ENCODE peak calls at places on chromosomes 3 and 15, in four cellular contexts. Z, X, Q and Y are unnamed samples.

GRCh38 chr15:80787238-80787805 is 8.2 kb downstream of the CEMIP start:
- DNase-seq in Q (no peak), X (no peak), Z (no peak), Y (no peak)

GRCh38 chr15:66405605-66406004 is 18.9 kb downstream of the MAP2K1 start:
- DNase-seq in Z (no peak), Q (no peak), X (no peak), Y (no peak)

GRCh38 chr3:50352762-50353161 is 2.1 kb downstream of the CYB561D2 start:
- DNase-seq in Q (no peak), Z (no peak), X (no peak), Y (no peak)

GRCh38 chr3:114509756-114510155 is 215.9 kb downstream of the TIGIT start:
- DNase-seq in Z (no peak), X (no peak), Q (no peak), Y (no peak)

GRCh38 chr3:84724877-84725276 is 233.9 kb upstream of the CADM2 start:
- DNase-seq in Q (no peak), X (no peak), Z (no peak), Y (no peak)

GRCh38 chr3:159620281-159620680 is 368.4 kb upstream of the IL12A start:
- DNase-seq in Q (no peak), X (no peak), Z (no peak), Y (no peak)

GRCh38 chr3:170689218-170689874 is 103.5 kb upstream of the SLC7A14 start:
- DNase-seq in Q (no peak), Z (no peak), X (peak; percentile 65), Y (peak; percentile 16)

GRCh38 chr3:53750253-53751210 is 95.7 kb downstream of the CHDH start:
- DNase-seq in Q (no peak), X (no peak), Z (no peak), Y (no peak)

GRCh38 chr3:73784647-73785420 is 160.1 kb upstream of the PDZRN3 start:
- DNase-seq in X (no peak), Z (no peak), Q (no peak), Y (no peak)

GRCh38 chr15:41575282-41575681 is 16.3 kb downstream of the TYRO3 start:
- DNase-seq in X (no peak), Z (no peak), Q (no peak), Y (no peak)

GRCh38 chr15:66564136-66565041 is 1.4 kb downstream of the LCTL start:
- DNase-seq in Q (no peak), Z (no peak), X (no peak), Y (no peak)

GRCh38 chr3:166471074-166471753 is 634.0 kb upstream of the BCHE start:
- DNase-seq in Z (no peak), Q (no peak), X (no peak), Y (no peak)

GRCh38 chr15:80778964-80779657 is at the start of gene CEMIP:
- DNase-seq in Z (peak; percentile 71), Q (peak; percentile 74), X (peak; percentile 50), Y (peak; percentile 33)

GRCh38 chr3:64209866-64210609 is 15.2 kb downstream of the PRICKLE2 start:
- DNase-seq in X (no peak), Q (no peak), Z (no peak), Y (no peak)

GRCh38 chr3:183253364-183253960 is 409 bp downstream of the B3GNT5 start:
- DNase-seq in Q (peak; percentile 48), Z (no peak), X (no peak), Y (no peak)

GRCh38 chr3:183252108-183252782 is 808 bp upstream of the B3GNT5 start:
- DNase-seq in Z (no peak), Q (no peak), X (no peak), Y (no peak)

GRCh38 chr3:183254816-183255730 is 2.0 kb downstream of the B3GNT5 start:
- DNase-seq in Q (peak; percentile 48), X (no peak), Z (no peak), Y (no peak)

GRCh38 chr3:183252973-183253363 is at the start of gene B3GNT5:
- DNase-seq in X (no peak), Z (no peak), Q (peak; percentile 74), Y (peak; percentile 60)

GRCh38 chr3:183253961-183254815 is 1.1 kb downstream of the B3GNT5 start:
- DNase-seq in X (no peak), Q (peak; percentile 73), Z (no peak), Y (no peak)
- TF ChIP-seq FOSL1 in X (no peak), Q (no peak), Z (no peak), Y (no peak)

GRCh38 chr3:19190602-19191001 is 42.3 kb downstream of the KCNH8 start:
- DNase-seq in X (no peak), Z (no peak), Q (no peak), Y (no peak)
- TF ChIP-seq ZNF274 in X (no peak), Z (no peak), Q (no peak), Y (no peak)

DNA sequence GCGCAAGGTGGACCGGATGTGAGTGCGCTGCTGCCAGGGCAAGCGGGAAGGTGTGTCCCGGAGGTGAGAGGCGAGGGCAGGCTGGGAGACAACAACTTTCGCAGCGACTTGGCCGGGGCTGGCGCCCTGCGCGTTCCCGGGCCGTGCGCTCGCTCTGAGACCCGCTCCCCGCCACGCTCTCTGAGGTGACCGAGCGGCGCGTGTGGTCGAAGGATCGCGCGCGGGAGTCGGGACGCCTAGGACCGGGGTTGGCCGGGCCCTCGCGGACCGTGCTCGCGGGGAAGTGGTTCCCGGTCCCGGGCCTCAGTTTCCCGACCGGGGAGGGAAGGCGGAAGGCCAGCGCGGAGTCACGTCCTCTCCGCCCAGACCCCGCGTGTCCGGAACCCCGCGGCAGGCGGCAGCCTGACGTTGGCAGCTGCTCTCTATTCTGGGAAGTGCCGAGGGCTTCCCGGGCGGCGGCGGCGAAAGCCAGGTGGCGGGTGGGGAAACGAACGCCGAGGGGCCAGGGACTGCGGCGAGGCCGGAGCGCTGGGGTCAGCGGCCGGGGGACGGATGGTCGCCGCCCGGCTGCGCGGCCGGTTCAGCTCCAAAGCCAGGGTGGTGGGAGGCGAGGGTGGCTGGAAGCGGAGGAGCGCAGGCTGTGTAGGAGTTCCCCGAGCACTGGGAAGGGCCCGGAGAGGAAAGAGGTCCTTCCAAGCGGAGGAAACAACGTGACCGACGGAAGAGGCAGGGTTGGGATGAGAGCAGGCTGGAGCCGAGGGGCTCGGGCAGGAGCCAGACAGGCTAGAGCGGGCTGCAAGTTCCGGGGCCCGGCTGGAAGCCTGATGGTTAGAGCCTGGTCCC is 1.0 kb upstream of the IGF2BP2 start:
- DNase-seq in Q (no peak), Z (no peak), X (no peak), Y (no peak)
- TF ChIP-seq SRF in Q (no peak), Z (no peak), X (no peak), Y (no peak)

GRCh38 chr3:48226959-48227358 is 3.7 kb downstream of the CAMP start:
- DNase-seq in Z (no peak), X (no peak), Q (no peak), Y (no peak)

GRCh38 chr3:48233542-48233941 is 7.4 kb upstream of the ZNF589 start:
- DNase-seq in Z (no peak), Q (no peak), X (no peak), Y (no peak)

GRCh38 chr3:48232734-48233133 is 8.2 kb upstream of the ZNF589 start:
- DNase-seq in X (peak; percentile 33), Q (peak; percentile 61), Z (peak; percentile 76), Y (peak; percentile 74)

GRCh38 chr3:48236531-48236930 is 4.4 kb upstream of the ZNF589 start:
- DNase-seq in Q (no peak), X (no peak), Z (peak; percentile 54), Y (no peak)

DNA sequence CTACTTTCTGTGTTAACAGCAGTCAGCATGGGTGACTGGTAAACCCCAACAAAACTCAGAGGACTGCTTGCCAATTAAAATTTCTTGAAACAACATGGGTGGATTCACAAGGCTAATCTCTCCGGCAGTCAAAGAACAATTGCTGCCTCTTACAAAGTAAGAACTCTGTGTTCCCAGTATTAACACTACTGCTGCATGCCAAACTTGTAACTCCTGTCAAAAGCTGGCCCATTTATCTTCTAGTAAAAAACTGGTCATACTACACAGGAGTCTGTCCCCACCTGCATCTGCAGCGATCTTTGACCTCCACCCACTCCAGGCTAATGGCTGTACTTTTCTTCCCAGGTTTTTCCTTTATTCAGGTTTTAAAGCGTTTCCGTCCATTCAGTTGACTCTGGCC is 8.7 kb upstream of the ZNF589 start:
- DNase-seq in Q (no peak), X (no peak), Z (no peak), Y (no peak)
- TF ChIP-seq FOSL1 in Q (no peak), X (no peak), Z (no peak), Y (no peak)